ENCODE peak calls at places on chromosomes 1 and 21, in eight cellular contexts. One of them, this sample, is unnamed.

GRCh38 chr1:43549921-43550597 is 19.4 kb downstream of the PTPRF start:
- DNase-seq in activated CD4-positive, alpha-beta T cell treated with anti-CD3 and anti-CD28 coated beads for 1 hour: no peak
- DNase-seq in stomach: peak
- DNase-seq in AG09309: no peak
- DNase-seq in retina: no peak
- DNase-seq in AG08396: no peak
- DNase-seq in KG1: no peak
- DNase-seq in MCF 10A: peak
- DNase-seq in this sample: peak

GRCh38 chr1:46168463-46168862 is 6.4 kb upstream of the TSPAN1 start:
- DNase-seq in MCF 10A: no peak
- DNase-seq in activated CD4-positive, alpha-beta T cell treated with anti-CD3 and anti-CD28 coated beads for 1 hour: no peak
- DNase-seq in stomach: no peak
- DNase-seq in AG09309: no peak
- DNase-seq in AG08396: no peak
- DNase-seq in KG1: no peak
- DNase-seq in retina: no peak
- DNase-seq in this sample: no peak

GRCh38 chr21:27421654-27422053 is 454.8 kb upstream of the ADAMTS5 start:
- DNase-seq in retina: no peak
- DNase-seq in stomach: no peak
- DNase-seq in KG1: no peak
- DNase-seq in activated CD4-positive, alpha-beta T cell treated with anti-CD3 and anti-CD28 coated beads for 1 hour: no peak
- DNase-seq in AG09309: no peak
- DNase-seq in MCF 10A: peak
- DNase-seq in AG08396: no peak
- DNase-seq in this sample: no peak

GRCh38 chr1:116945421-116945820 is 35.7 kb downstream of the PTGFRN start:
- DNase-seq in AG08396: no peak
- DNase-seq in retina: no peak
- DNase-seq in AG09309: no peak
- DNase-seq in stomach: no peak
- DNase-seq in KG1: no peak
- DNase-seq in MCF 10A: no peak
- DNase-seq in activated CD4-positive, alpha-beta T cell treated with anti-CD3 and anti-CD28 coated beads for 1 hour: no peak
- DNase-seq in this sample: no peak

GRCh38 chr1:65425697-65426096 is 5.2 kb downstream of the LEPR start:
- DNase-seq in KG1: no peak
- DNase-seq in stomach: no peak
- DNase-seq in MCF 10A: peak
- DNase-seq in AG09309: no peak
- DNase-seq in activated CD4-positive, alpha-beta T cell treated with anti-CD3 and anti-CD28 coated beads for 1 hour: no peak
- DNase-seq in retina: no peak
- DNase-seq in AG08396: peak
- DNase-seq in this sample: peak

GRCh38 chr1:219324629-219325367 is 151.1 kb downstream of the LYPLAL1 start:
- DNase-seq in KG1: no peak
- DNase-seq in AG09309: peak
- DNase-seq in stomach: no peak
- DNase-seq in activated CD4-positive, alpha-beta T cell treated with anti-CD3 and anti-CD28 coated beads for 1 hour: no peak
- DNase-seq in retina: no peak
- DNase-seq in MCF 10A: peak
- DNase-seq in AG08396: peak
- DNase-seq in this sample: peak

GRCh38 chr1:6466751-6467150 is 778 bp upstream of the TNFRSF25 start:
- DNase-seq in retina: no peak
- DNase-seq in AG09309: no peak
- DNase-seq in stomach: no peak
- DNase-seq in activated CD4-positive, alpha-beta T cell treated with anti-CD3 and anti-CD28 coated beads for 1 hour: no peak
- DNase-seq in AG08396: no peak
- DNase-seq in KG1: no peak
- DNase-seq in MCF 10A: no peak
- DNase-seq in this sample: no peak

GRCh38 chr21:25453524-25453923 is 153.8 kb downstream of the MRPL39 start:
- DNase-seq in AG09309: no peak
- DNase-seq in AG08396: no peak
- DNase-seq in activated CD4-positive, alpha-beta T cell treated with anti-CD3 and anti-CD28 coated beads for 1 hour: no peak
- DNase-seq in MCF 10A: no peak
- DNase-seq in stomach: no peak
- DNase-seq in KG1: no peak
- DNase-seq in retina: no peak
- DNase-seq in this sample: no peak

GRCh38 chr1:147748687-147749350 is 11.6 kb downstream of the GJA5 start:
- DNase-seq in MCF 10A: no peak
- DNase-seq in AG08396: no peak
- DNase-seq in AG09309: no peak
- DNase-seq in activated CD4-positive, alpha-beta T cell treated with anti-CD3 and anti-CD28 coated beads for 1 hour: no peak
- DNase-seq in KG1: no peak
- DNase-seq in stomach: no peak
- DNase-seq in retina: no peak
- DNase-seq in this sample: no peak

GRCh38 chr1:215539803-215540575 is 27.1 kb upstream of the KCTD3 start:
- DNase-seq in MCF 10A: peak
- DNase-seq in retina: no peak
- DNase-seq in activated CD4-positive, alpha-beta T cell treated with anti-CD3 and anti-CD28 coated beads for 1 hour: no peak
- DNase-seq in AG08396: no peak
- DNase-seq in AG09309: no peak
- DNase-seq in stomach: peak
- DNase-seq in KG1: peak
- DNase-seq in this sample: peak

GRCh38 chr1:116553386-116554115 is 17.3 kb downstream of the CD58 start:
- DNase-seq in AG08396: no peak
- DNase-seq in KG1: no peak
- DNase-seq in activated CD4-positive, alpha-beta T cell treated with anti-CD3 and anti-CD28 coated beads for 1 hour: no peak
- DNase-seq in MCF 10A: peak
- DNase-seq in AG09309: no peak
- DNase-seq in stomach: no peak
- DNase-seq in retina: no peak
- DNase-seq in this sample: no peak

GRCh38 chr1:206923961-206924548 is 2.3 kb upstream of the FCMR start:
- DNase-seq in MCF 10A: no peak
- DNase-seq in retina: no peak
- DNase-seq in KG1: no peak
- DNase-seq in AG08396: no peak
- DNase-seq in stomach: no peak
- DNase-seq in AG09309: no peak
- DNase-seq in activated CD4-positive, alpha-beta T cell treated with anti-CD3 and anti-CD28 coated beads for 1 hour: no peak
- DNase-seq in this sample: no peak

GRCh38 chr21:29025328-29025713 is 853 bp downstream of the USP16 start:
- DNase-seq in AG09309: no peak
- DNase-seq in AG08396: no peak
- DNase-seq in stomach: no peak
- DNase-seq in KG1: no peak
- DNase-seq in activated CD4-positive, alpha-beta T cell treated with anti-CD3 and anti-CD28 coated beads for 1 hour: no peak
- DNase-seq in retina: no peak
- DNase-seq in MCF 10A: peak
- DNase-seq in this sample: no peak

GRCh38 chr1:93758842-93759515 is 77.3 kb upstream of the BCAR3 start:
- DNase-seq in activated CD4-positive, alpha-beta T cell treated with anti-CD3 and anti-CD28 coated beads for 1 hour: no peak
- DNase-seq in MCF 10A: peak
- DNase-seq in stomach: no peak
- DNase-seq in retina: no peak
- DNase-seq in KG1: peak
- DNase-seq in AG08396: peak
- DNase-seq in AG09309: peak
- DNase-seq in this sample: no peak

GRCh38 chr1:23198373-23198772 is 18.9 kb downstream of the HTR1D start:
- DNase-seq in AG08396: peak
- DNase-seq in stomach: no peak
- DNase-seq in retina: no peak
- DNase-seq in KG1: no peak
- DNase-seq in AG09309: peak
- DNase-seq in MCF 10A: peak
- DNase-seq in activated CD4-positive, alpha-beta T cell treated with anti-CD3 and anti-CD28 coated beads for 1 hour: no peak
- DNase-seq in this sample: peak

GRCh38 chr1:2787163-2787911 is 14.2 kb downstream of the TTC34 start:
- DNase-seq in MCF 10A: no peak
- DNase-seq in AG09309: no peak
- DNase-seq in activated CD4-positive, alpha-beta T cell treated with anti-CD3 and anti-CD28 coated beads for 1 hour: no peak
- DNase-seq in retina: no peak
- DNase-seq in AG08396: no peak
- DNase-seq in KG1: no peak
- DNase-seq in stomach: peak
- DNase-seq in this sample: no peak

GRCh38 chr1:55076356-55076755 is 37.0 kb downstream of the PCSK9 start:
- DNase-seq in AG08396: no peak
- DNase-seq in retina: no peak
- DNase-seq in KG1: no peak
- DNase-seq in stomach: no peak
- DNase-seq in MCF 10A: no peak
- DNase-seq in activated CD4-positive, alpha-beta T cell treated with anti-CD3 and anti-CD28 coated beads for 1 hour: no peak
- DNase-seq in AG09309: no peak
- DNase-seq in this sample: no peak

GRCh38 chr1:228236744-228237143 is 28.9 kb downstream of the OBSCN start:
- DNase-seq in activated CD4-positive, alpha-beta T cell treated with anti-CD3 and anti-CD28 coated beads for 1 hour: no peak
- DNase-seq in KG1: no peak
- DNase-seq in AG09309: no peak
- DNase-seq in MCF 10A: peak
- DNase-seq in AG08396: peak
- DNase-seq in stomach: peak
- DNase-seq in retina: no peak
- DNase-seq in this sample: no peak

GRCh38 chr1:63317007-63317813 is 5.2 kb upstream of the FOXD3 start:
- DNase-seq in stomach: peak
- DNase-seq in AG09309: no peak
- DNase-seq in retina: peak
- DNase-seq in KG1: peak
- DNase-seq in AG08396: peak
- DNase-seq in MCF 10A: peak
- DNase-seq in activated CD4-positive, alpha-beta T cell treated with anti-CD3 and anti-CD28 coated beads for 1 hour: no peak
- DNase-seq in this sample: no peak

GRCh38 chr1:32977546-32978087 is 13.0 kb upstream of the RNF19B start:
- DNase-seq in activated CD4-positive, alpha-beta T cell treated with anti-CD3 and anti-CD28 coated beads for 1 hour: no peak
- DNase-seq in AG09309: no peak
- DNase-seq in MCF 10A: no peak
- DNase-seq in KG1: no peak
- DNase-seq in AG08396: no peak
- DNase-seq in retina: no peak
- DNase-seq in stomach: no peak
- DNase-seq in this sample: no peak

GRCh38 chr1:101025283-101025679 is 303 bp downstream of the DPH5 start:
- DNase-seq in retina: no peak
- DNase-seq in MCF 10A: no peak
- DNase-seq in KG1: no peak
- DNase-seq in AG09309: no peak
- DNase-seq in activated CD4-positive, alpha-beta T cell treated with anti-CD3 and anti-CD28 coated beads for 1 hour: no peak
- DNase-seq in stomach: no peak
- DNase-seq in AG08396: no peak
- DNase-seq in this sample: no peak

GRCh38 chr1:168520052-168520751 is 23.6 kb downstream of the XCL2 start:
- DNase-seq in stomach: no peak
- DNase-seq in AG08396: no peak
- DNase-seq in KG1: no peak
- DNase-seq in activated CD4-positive, alpha-beta T cell treated with anti-CD3 and anti-CD28 coated beads for 1 hour: no peak
- DNase-seq in MCF 10A: no peak
- DNase-seq in retina: no peak
- DNase-seq in AG09309: no peak
- DNase-seq in this sample: no peak

GRCh38 chr1:91680556-91680955 is 179.9 kb downstream of the CDC7 start:
- DNase-seq in MCF 10A: no peak
- DNase-seq in AG08396: no peak
- DNase-seq in retina: no peak
- DNase-seq in KG1: no peak
- DNase-seq in activated CD4-positive, alpha-beta T cell treated with anti-CD3 and anti-CD28 coated beads for 1 hour: no peak
- DNase-seq in stomach: no peak
- DNase-seq in AG09309: no peak
- DNase-seq in this sample: no peak

GRCh38 chr1:181911715-181912114 is 149.8 kb downstream of the ZNF648 start:
- DNase-seq in MCF 10A: peak
- DNase-seq in stomach: no peak
- DNase-seq in activated CD4-positive, alpha-beta T cell treated with anti-CD3 and anti-CD28 coated beads for 1 hour: no peak
- DNase-seq in AG08396: no peak
- DNase-seq in retina: no peak
- DNase-seq in KG1: no peak
- DNase-seq in AG09309: no peak
- DNase-seq in this sample: no peak

GRCh38 chr1:63847308-63847910 is 73.6 kb downstream of the ROR1 start:
- DNase-seq in AG09309: no peak
- DNase-seq in KG1: no peak
- DNase-seq in AG08396: no peak
- DNase-seq in stomach: no peak
- DNase-seq in activated CD4-positive, alpha-beta T cell treated with anti-CD3 and anti-CD28 coated beads for 1 hour: no peak
- DNase-seq in retina: no peak
- DNase-seq in MCF 10A: no peak
- DNase-seq in this sample: no peak

GRCh38 chr1:159867322-159868064 is 5.0 kb upstream of the VSIG8 start:
- DNase-seq in activated CD4-positive, alpha-beta T cell treated with anti-CD3 and anti-CD28 coated beads for 1 hour: no peak
- DNase-seq in AG08396: peak
- DNase-seq in retina: no peak
- DNase-seq in stomach: peak
- DNase-seq in AG09309: no peak
- DNase-seq in MCF 10A: peak
- DNase-seq in KG1: no peak
- DNase-seq in this sample: peak

GRCh38 chr1:93828437-93828756 is 50.6 kb downstream of the DNTTIP2 start:
- DNase-seq in stomach: no peak
- DNase-seq in activated CD4-positive, alpha-beta T cell treated with anti-CD3 and anti-CD28 coated beads for 1 hour: no peak
- DNase-seq in MCF 10A: no peak
- DNase-seq in AG08396: no peak
- DNase-seq in retina: no peak
- DNase-seq in KG1: no peak
- DNase-seq in AG09309: no peak
- DNase-seq in this sample: no peak

GRCh38 chr1:78274814-78275213 is 216.0 kb upstream of the PTGFR start:
- DNase-seq in AG09309: no peak
- DNase-seq in activated CD4-positive, alpha-beta T cell treated with anti-CD3 and anti-CD28 coated beads for 1 hour: no peak
- DNase-seq in stomach: no peak
- DNase-seq in KG1: no peak
- DNase-seq in AG08396: peak
- DNase-seq in retina: no peak
- DNase-seq in MCF 10A: no peak
- DNase-seq in this sample: no peak

GRCh38 chr1:55670331-55671082 is 455.3 kb upstream of the USP24 start:
- DNase-seq in KG1: no peak
- DNase-seq in AG09309: no peak
- DNase-seq in MCF 10A: no peak
- DNase-seq in stomach: no peak
- DNase-seq in retina: no peak
- DNase-seq in activated CD4-positive, alpha-beta T cell treated with anti-CD3 and anti-CD28 coated beads for 1 hour: no peak
- DNase-seq in AG08396: no peak
- DNase-seq in this sample: no peak

GRCh38 chr1:155968670-155969069 is 9.7 kb downstream of the ARHGEF2 start:
- DNase-seq in stomach: no peak
- DNase-seq in AG09309: no peak
- DNase-seq in MCF 10A: no peak
- DNase-seq in retina: peak
- DNase-seq in AG08396: no peak
- DNase-seq in KG1: no peak
- DNase-seq in activated CD4-positive, alpha-beta T cell treated with anti-CD3 and anti-CD28 coated beads for 1 hour: no peak
- DNase-seq in this sample: no peak

GRCh38 chr21:44547656-44548331 is 3.5 kb downstream of the KRTAP10-2 start:
- DNase-seq in stomach: peak
- DNase-seq in AG09309: no peak
- DNase-seq in retina: no peak
- DNase-seq in MCF 10A: no peak
- DNase-seq in activated CD4-positive, alpha-beta T cell treated with anti-CD3 and anti-CD28 coated beads for 1 hour: no peak
- DNase-seq in KG1: no peak
- DNase-seq in AG08396: no peak
- DNase-seq in this sample: no peak

GRCh38 chr1:65027699-65028358 is 61.5 kb upstream of the JAK1 start:
- DNase-seq in MCF 10A: peak
- DNase-seq in AG08396: no peak
- DNase-seq in KG1: no peak
- DNase-seq in AG09309: no peak
- DNase-seq in stomach: peak
- DNase-seq in activated CD4-positive, alpha-beta T cell treated with anti-CD3 and anti-CD28 coated beads for 1 hour: no peak
- DNase-seq in retina: no peak
- DNase-seq in this sample: peak

GRCh38 chr1:169466259-169467230 is 19.2 kb downstream of the SLC19A2 start:
- DNase-seq in MCF 10A: peak
- DNase-seq in stomach: no peak
- DNase-seq in KG1: no peak
- DNase-seq in retina: peak
- DNase-seq in AG08396: peak
- DNase-seq in AG09309: peak
- DNase-seq in activated CD4-positive, alpha-beta T cell treated with anti-CD3 and anti-CD28 coated beads for 1 hour: no peak
- DNase-seq in this sample: peak

GRCh38 chr1:9714257-9714718 is 62.8 kb downstream of the PIK3CD start:
- DNase-seq in KG1: no peak
- DNase-seq in retina: no peak
- DNase-seq in stomach: no peak
- DNase-seq in MCF 10A: no peak
- DNase-seq in AG09309: no peak
- DNase-seq in activated CD4-positive, alpha-beta T cell treated with anti-CD3 and anti-CD28 coated beads for 1 hour: no peak
- DNase-seq in AG08396: no peak
- DNase-seq in this sample: no peak

This sample was measured in kidney glomerular epithelial cell.